ENCODE peak calls at places on chromosomes 13 and 19, in eight cellular contexts. D is epithelial cell of esophagus, R is BE2C, Y is pancreas, E is ovary, G is esophagus squamous epithelium, L is fibroblast of mammary gland, K is fibroblast of lung. V is an unnamed sample.

GRCh38 chr13:52136763-52137162 is 7.9 kb upstream of the NEK5 start:
- DNase-seq in E (no peak), Y (no peak), G (no peak), R (no peak), L (no peak), K (no peak), D (no peak), V (no peak)

GRCh38 chr13:106797081-106797640 is 229.2 kb upstream of the ARGLU1 start:
- DNase-seq in R (no peak), K (no peak), E (no peak), D (no peak), G (no peak), L (no peak), Y (no peak), V (no peak)

GRCh38 chr19:13100871-13101589 is 1.6 kb downstream of the LYL1 start:
- DNase-seq in D (no peak), R (no peak), Y (no peak), E (no peak), K (no peak), L (no peak), G (no peak), V (no peak)

GRCh38 chr19:39645800-39646411 is 9.8 kb upstream of the LGALS16 start:
- DNase-seq in R (no peak), D (peak), G (no peak), K (peak), Y (no peak), E (no peak), L (peak), V (peak)

GRCh38 chr13:48334534-48335127 is 31.1 kb downstream of the RB1 start:
- DNase-seq in K (peak), R (no peak), Y (no peak), L (peak), G (no peak), E (no peak), D (peak), V (peak)

GRCh38 chr19:30590596-30591229 is 218.5 kb downstream of the ZNF536 start:
- DNase-seq in Y (no peak), L (no peak), G (no peak), E (no peak), R (no peak), D (no peak), K (no peak), V (no peak)

GRCh38 chr19:17234911-17235617 is 9.0 kb downstream of the OCEL1 start:
- DNase-seq in K (peak), R (peak), E (peak), Y (peak), L (peak), G (no peak), D (peak), V (peak)

GRCh38 chr19:1651548-1652394 is 644 bp downstream of the TCF3 start:
- DNase-seq in Y (peak), E (peak), L (peak), R (peak), D (peak), K (peak), G (no peak), V (peak)

GRCh38 chr13:75416327-75417005 is 65.5 kb downstream of the TBC1D4 start:
- DNase-seq in D (no peak), R (no peak), K (no peak), L (peak), G (no peak), Y (no peak), E (no peak), V (no peak)

GRCh38 chr13:20174656-20175405 is 14.0 kb upstream of the GJA3 start:
- DNase-seq in L (peak), K (peak), R (peak), E (peak), Y (peak), D (peak), G (peak), V (peak)

GRCh38 chr13:30881191-30881651 is 24.9 kb upstream of the MEDAG start:
- DNase-seq in Y (no peak), L (peak), E (no peak), K (peak), R (no peak), D (no peak), G (no peak), V (no peak)

GRCh38 chr13:24043590-24044350 is 116.8 kb upstream of the SPATA13 start:
- DNase-seq in D (no peak), K (no peak), Y (no peak), G (no peak), L (no peak), E (no peak), R (no peak), V (no peak)

GRCh38 chr13:111914241-111915103 is 152.5 kb upstream of the SOX1 start:
- DNase-seq in K (no peak), D (no peak), G (no peak), L (no peak), R (no peak), E (peak), Y (no peak), V (no peak)

GRCh38 chr13:110254751-110255553 is 52.0 kb downstream of the COL4A1 start:
- DNase-seq in L (no peak), E (no peak), D (no peak), Y (no peak), K (no peak), G (no peak), R (no peak), V (peak)

GRCh38 chr19:19385900-19386339 is 19.6 kb upstream of the GATAD2A start:
- DNase-seq in D (no peak), R (no peak), K (no peak), Y (peak), L (no peak), G (no peak), E (no peak), V (peak)

GRCh38 chr13:106661236-106661635 is 93.3 kb upstream of the ARGLU1 start:
- DNase-seq in L (no peak), Y (no peak), E (no peak), G (no peak), D (no peak), K (no peak), R (no peak), V (no peak)

GRCh38 chr13:108981407-108981806 is 352.0 kb downstream of the MYO16 start:
- DNase-seq in Y (no peak), R (no peak), G (no peak), L (no peak), K (no peak), D (no peak), E (no peak), V (no peak)

GRCh38 chr19:43624933-43625332 is 5.5 kb upstream of the ZNF428 start:
- DNase-seq in R (no peak), E (peak), Y (peak), G (peak), L (peak), K (peak), D (peak), V (peak)

GRCh38 chr19:46580247-46580646 is 20.9 kb upstream of the CALM3 start:
- DNase-seq in D (no peak), E (no peak), G (no peak), R (no peak), K (no peak), L (no peak), Y (no peak), V (no peak)

GRCh38 chr19:51158474-51159129 is 16.5 kb downstream of the SIGLEC7 start:
- DNase-seq in D (peak), R (peak), Y (no peak), K (peak), G (no peak), E (no peak), L (peak), V (peak)

GRCh38 chr13:19634129-19634740 is 776 bp downstream of the MPHOSPH8 start:
- DNase-seq in R (no peak), E (no peak), K (peak), Y (no peak), G (no peak), D (peak), L (peak), V (peak)

GRCh38 chr13:46552888-46553520 is at the start of gene LRCH1:
- DNase-seq in G (peak), D (peak), E (peak), R (peak), L (peak), K (peak), Y (peak), V (peak)

GRCh38 chr19:16064209-16064889 is 11.9 kb upstream of the TPM4 start:
- DNase-seq in K (no peak), D (no peak), R (no peak), Y (no peak), E (no peak), G (no peak), L (peak), V (no peak)

GRCh38 chr19:12611361-12611699 is 610 bp downstream of the ZNF791 start:
- DNase-seq in L (peak), D (peak), K (peak), R (peak), G (peak), E (peak), Y (peak), V (peak)

GRCh38 chr13:113064000-113064533 is 41.5 kb upstream of the F7 start:
- DNase-seq in Y (peak), D (no peak), R (no peak), L (no peak), K (no peak), G (no peak), E (no peak), V (no peak)

GRCh38 chr13:95349267-95349666 is 48.0 kb upstream of the ABCC4 start:
- DNase-seq in G (no peak), D (no peak), E (no peak), Y (no peak), L (peak), K (peak), R (no peak), V (peak)

GRCh38 chr13:79782541-79783216 is 301.7 kb downstream of the NDFIP2 start:
- DNase-seq in L (no peak), D (peak), R (no peak), Y (peak), K (peak), G (no peak), E (peak), V (peak)

GRCh38 chr13:46761866-46762265 is 35.1 kb downstream of the ESD start:
- DNase-seq in Y (no peak), K (no peak), E (no peak), L (no peak), R (no peak), G (no peak), D (no peak), V (no peak)

GRCh38 chr13:50724438-50724837 is 119.1 kb downstream of the DLEU7 start:
- DNase-seq in E (no peak), R (no peak), Y (no peak), L (no peak), K (no peak), D (no peak), G (no peak), V (no peak)

GRCh38 chr19:40355975-40356680 is 7.6 kb downstream of the PLD3 start:
- DNase-seq in K (no peak), R (no peak), L (no peak), E (no peak), G (no peak), D (no peak), Y (peak), V (no peak)

GRCh38 chr13:38703255-38703654 is 16.4 kb downstream of the FREM2 start:
- DNase-seq in R (no peak), K (no peak), D (no peak), L (no peak), G (no peak), Y (no peak), E (no peak), V (no peak)

GRCh38 chr13:29077051-29077813 is 257.1 kb downstream of the MTUS2 start:
- DNase-seq in G (no peak), Y (no peak), R (no peak), E (no peak), L (no peak), D (no peak), K (no peak), V (no peak)

GRCh38 chr13:29081697-29082440 is 261.7 kb downstream of the MTUS2 start:
- DNase-seq in D (no peak), K (no peak), L (no peak), Y (no peak), E (no peak), R (no peak), G (no peak), V (no peak)

GRCh38 chr13:29081036-29081435 is 260.9 kb downstream of the MTUS2 start:
- DNase-seq in Y (no peak), D (no peak), K (no peak), R (no peak), G (no peak), L (no peak), E (no peak), V (peak)
- TF ChIP-seq CTCF in Y (no peak), D (no peak), K (no peak), R (no peak), G (no peak), L (no peak), E (no peak), V (peak)

GRCh38 chr13:31898383-31899071 is 133.0 kb upstream of the FRY start:
- DNase-seq in Y (no peak), R (peak), D (no peak), E (no peak), G (no peak), K (no peak), L (no peak), V (no peak)

GRCh38 chr13:31904941-31905824 is 126.4 kb upstream of the FRY start:
- DNase-seq in G (no peak), Y (no peak), E (no peak), K (no peak), R (no peak), D (no peak), L (no peak), V (no peak)

GRCh38 chr13:31903072-31903815 is 128.3 kb upstream of the FRY start:
- DNase-seq in Y (no peak), L (no peak), G (no peak), D (no peak), E (no peak), K (no peak), R (no peak), V (peak)

GRCh38 chr13:31905896-31906295 is 125.7 kb upstream of the FRY start:
- DNase-seq in K (no peak), G (no peak), R (no peak), Y (no peak), E (no peak), L (no peak), D (no peak), V (no peak)

GRCh38 chr13:31901985-31902384 is 129.6 kb upstream of the FRY start:
- DNase-seq in G (no peak), L (no peak), Y (no peak), E (no peak), D (no peak), R (no peak), K (no peak), V (no peak)
- H3K4me3 ChIP-seq in G (no peak), L (no peak), Y (no peak), E (no peak), D (no peak), R (no peak), K (no peak), V (no peak)

GRCh38 chr19:6967962-6968361 is 53.3 kb downstream of the MBD3L2B start:
- DNase-seq in L (no peak), E (no peak), D (no peak), K (no peak), G (no peak), Y (no peak), R (no peak), V (no peak)

GRCh38 chr19:6969490-6969889 is 51.7 kb downstream of the MBD3L2B start:
- DNase-seq in Y (no peak), D (no peak), E (no peak), R (no peak), L (no peak), K (no peak), G (no peak), V (no peak)

GRCh38 chr19:6963259-6963852 is 57.9 kb downstream of the MBD3L2B start:
- DNase-seq in E (no peak), K (no peak), Y (no peak), G (no peak), D (no peak), L (no peak), R (no peak), V (no peak)

GRCh38 chr19:6958786-6959185 is 62.4 kb downstream of the MBD3L2B start:
- DNase-seq in E (no peak), R (no peak), D (no peak), K (no peak), Y (no peak), G (no peak), L (no peak), V (no peak)

GRCh38 chr19:6963937-6964336 is 57.3 kb downstream of the MBD3L2B start:
- DNase-seq in Y (no peak), R (peak), L (no peak), D (no peak), E (no peak), K (no peak), G (no peak), V (no peak)
- TF ChIP-seq CTCF in Y (peak), R (peak), L (peak), D (no peak), E (no peak), K (no peak), G (no peak), V (peak)

GRCh38 chr19:33224694-33225457 is 774 bp downstream of the SLC7A10 start:
- DNase-seq in K (no peak), L (no peak), R (no peak), G (no peak), E (no peak), Y (peak), D (no peak), V (no peak)
- H3K4me3 ChIP-seq in K (no peak), L (no peak), R (no peak), G (no peak), E (no peak), Y (no peak), D (no peak), V (peak)

DNA sequence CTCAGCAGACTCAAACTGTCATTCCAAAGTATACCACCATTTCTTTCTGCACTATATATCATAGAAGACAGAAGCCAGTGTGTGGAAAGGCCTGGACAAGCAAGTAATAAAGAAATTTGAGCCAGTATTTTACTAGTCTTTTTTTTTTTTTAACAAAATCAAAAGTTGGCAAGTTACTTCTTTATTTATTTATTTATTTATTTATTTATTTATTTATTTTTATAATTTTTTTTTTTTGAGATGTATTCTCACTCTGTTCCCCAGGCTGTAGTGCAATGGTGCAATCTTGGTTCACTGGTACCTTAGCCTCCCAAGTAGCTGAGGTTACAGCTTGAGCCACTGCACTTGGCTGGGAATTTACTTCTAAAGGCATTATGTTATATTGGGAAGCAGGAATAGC is 25.3 kb downstream of the ZNF493 start:
- DNase-seq in D (no peak), G (no peak), L (no peak), Y (no peak), K (no peak), E (no peak), R (no peak), V (no peak)
- TF ChIP-seq CTCF in D (no peak), G (no peak), L (no peak), Y (no peak), K (no peak), E (no peak), R (no peak), V (no peak)

GRCh38 chr19:4284974-4285373 is 5.9 kb downstream of the SHD start:
- DNase-seq in Y (no peak), L (no peak), G (no peak), D (no peak), E (no peak), R (no peak), K (no peak), V (no peak)
- H3K4me3 ChIP-seq in Y (no peak), L (no peak), G (no peak), D (no peak), E (no peak), R (no peak), K (no peak), V (no peak)

V was measured in fibroblast of villous mesenchyme.